ENCODE peak calls at places on chromosomes 7 and 10, in four cellular contexts. S is fibroblast of lung, H is stomach, Y is PC-3. Z is an unnamed sample. For H3K9me3, the result is how much of the 10 kb centered on the place peaks cover.

GRCh38 chr7:129952164-129952652 is 552 bp downstream of the UBE2H start:
- DNase-seq in H (peak), Y (peak), S (no peak), Z (peak)

GRCh38 chr7:76303057-76303828 is 770 bp downstream of the HSPB1 start:
- DNase-seq in Y (peak), S (peak), H (peak), Z (peak)

GRCh38 chr7:98514211-98515150 is 102.6 kb upstream of the NPTX2 start:
- DNase-seq in H (no peak), S (no peak), Y (no peak), Z (no peak)

GRCh38 chr7:8597565-8597964 is 164.2 kb downstream of the NXPH1 start:
- DNase-seq in H (no peak), S (no peak), Y (no peak), Z (no peak)

GRCh38 chr10:14758994-14759664 is 15.6 kb downstream of the FAM107B start:
- DNase-seq in Y (peak), S (no peak), H (peak), Z (no peak)

GRCh38 chr10:78756604-78757442 is 311.9 kb upstream of the ZMIZ1 start:
- DNase-seq in Y (peak), H (peak), S (peak), Z (peak)

GRCh38 chr7:98418636-98419315 is 17.9 kb upstream of the BAIAP2L1 start:
- DNase-seq in H (peak), S (peak), Y (peak), Z (no peak)

GRCh38 chr7:44634187-44634838 is 27.9 kb downstream of the OGDH start:
- DNase-seq in Y (no peak), H (peak), S (no peak), Z (no peak)

GRCh38 chr7:116769541-116769940 is 92.8 kb upstream of the CAPZA2 start:
- DNase-seq in S (no peak), H (no peak), Y (no peak), Z (no peak)

GRCh38 chr7:49174396-49174795 is 250.0 kb downstream of the CDC14C start:
- DNase-seq in H (no peak), S (no peak), Y (peak), Z (no peak)

GRCh38 chr7:90595801-90596683 is at the start of gene CDK14:
- DNase-seq in H (peak), Y (peak), S (peak), Z (peak)

GRCh38 chr10:132619927-132620326 is 82.3 kb downstream of the INPP5A start:
- DNase-seq in S (no peak), H (no peak), Y (no peak), Z (no peak)
- H3K9me3 ChIP-seq in S (under half), H (under half), Y (under half), Z (under half)

GRCh38 chr10:88092975-88093374 is 229.6 kb downstream of the PTEN start:
- DNase-seq in H (peak), Y (no peak), S (no peak), Z (no peak)

GRCh38 chr10:88089498-88089897 is 226.1 kb downstream of the PTEN start:
- DNase-seq in Y (no peak), H (peak), S (no peak), Z (no peak)

GRCh38 chr10:88092265-88092664 is 228.8 kb downstream of the PTEN start:
- DNase-seq in Y (no peak), H (no peak), S (no peak), Z (no peak)

GRCh38 chr10:88090568-88091214 is 227.3 kb downstream of the PTEN start:
- DNase-seq in H (no peak), Y (no peak), S (no peak), Z (no peak)

GRCh38 chr10:88091490-88092061 is 228.2 kb downstream of the PTEN start:
- DNase-seq in S (no peak), Y (no peak), H (peak), Z (peak)
- TF ChIP-seq CTCF in S (no peak), Y (no peak), H (no peak), Z (no peak)

GRCh38 chr7:131546126-131546525 is 10.3 kb downstream of the PODXL start:
- DNase-seq in Y (no peak), H (peak), S (no peak), Z (no peak)
- H3K4me3 ChIP-seq in Y (no peak), H (no peak), S (no peak), Z (peak)

GRCh38 chr7:138433583-138434437 is 26.2 kb upstream of the TRIM24 start:
- DNase-seq in S (no peak), Y (peak), H (no peak), Z (no peak)

GRCh38 chr7:138434458-138435093 is 25.5 kb upstream of the TRIM24 start:
- DNase-seq in Y (peak), S (no peak), H (no peak), Z (no peak)

GRCh38 chr7:138435231-138435919 is 24.7 kb upstream of the TRIM24 start:
- DNase-seq in Y (peak), H (no peak), S (no peak), Z (no peak)

GRCh38 chr7:138429577-138430250 is 30.3 kb upstream of the TRIM24 start:
- DNase-seq in S (no peak), H (no peak), Y (peak), Z (no peak)

DNA sequence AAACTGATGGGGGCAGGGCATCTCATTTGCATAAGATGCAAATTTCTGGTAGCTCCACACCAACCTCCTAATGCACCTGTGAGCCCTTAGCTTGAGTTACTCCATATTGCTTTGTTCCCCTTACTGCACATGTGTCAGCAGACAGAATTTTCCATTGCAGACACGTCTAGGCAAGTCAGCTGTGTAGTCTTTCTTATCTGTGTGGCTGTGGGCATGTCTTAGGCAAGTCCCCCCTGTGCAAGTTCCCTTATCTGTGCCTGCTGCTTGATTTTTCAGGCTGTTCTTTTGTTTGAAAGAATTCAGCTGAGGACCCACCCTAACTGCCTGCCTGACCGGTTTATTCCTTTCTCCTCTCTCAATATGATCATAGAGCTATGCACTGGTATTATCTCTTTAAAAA is 28.5 kb upstream of the TRIM24 start:
- DNase-seq in S (no peak), Y (no peak), H (no peak), Z (no peak)
- H3K9me3 ChIP-seq in S (under half), Y (under half), H (under half), Z (under half)

GRCh38 chr10:98314577-98315284 is 46.7 kb upstream of the LOXL4 start:
- DNase-seq in H (peak), S (peak), Y (peak), Z (no peak)

GRCh38 chr10:98313598-98313997 is 45.6 kb upstream of the LOXL4 start:
- DNase-seq in S (no peak), H (no peak), Y (no peak), Z (no peak)

GRCh38 chr10:98310721-98311120 is 42.7 kb upstream of the LOXL4 start:
- DNase-seq in S (no peak), Y (no peak), H (no peak), Z (no peak)

GRCh38 chr10:98312349-98312748 is 44.4 kb upstream of the LOXL4 start:
- DNase-seq in H (no peak), S (no peak), Y (no peak), Z (no peak)

DNA sequence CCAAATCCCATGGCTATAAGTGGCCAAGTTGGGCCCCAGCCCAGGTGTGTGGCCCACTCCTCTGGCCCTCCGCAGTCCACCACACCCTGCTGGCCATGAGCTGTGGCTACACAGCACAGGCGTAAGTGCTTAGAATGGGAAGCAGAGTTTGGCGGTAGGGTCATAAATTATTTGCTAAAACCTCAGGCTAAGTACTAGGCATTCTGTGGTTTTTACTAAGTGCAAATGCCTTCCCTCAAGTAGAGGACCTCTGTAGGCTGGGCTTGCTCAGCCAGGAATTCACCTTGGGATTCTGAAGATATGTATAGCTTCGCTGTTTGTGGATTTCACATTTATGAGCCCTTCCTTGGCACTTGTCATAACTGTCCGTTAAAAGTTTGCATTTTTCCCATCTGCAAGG is 44.8 kb upstream of the LOXL4 start:
- DNase-seq in Y (no peak), H (no peak), S (no peak), Z (no peak)
- TF ChIP-seq CTCF in Y (no peak), H (no peak), S (no peak), Z (no peak)

GRCh38 chr10:89302628-89303027 is 782 bp downstream of the IFIT2 start:
- DNase-seq in Y (peak), S (no peak), H (no peak), Z (no peak)
- H3K4me3 ChIP-seq in Y (peak), S (peak), H (peak), Z (peak)

DNA sequence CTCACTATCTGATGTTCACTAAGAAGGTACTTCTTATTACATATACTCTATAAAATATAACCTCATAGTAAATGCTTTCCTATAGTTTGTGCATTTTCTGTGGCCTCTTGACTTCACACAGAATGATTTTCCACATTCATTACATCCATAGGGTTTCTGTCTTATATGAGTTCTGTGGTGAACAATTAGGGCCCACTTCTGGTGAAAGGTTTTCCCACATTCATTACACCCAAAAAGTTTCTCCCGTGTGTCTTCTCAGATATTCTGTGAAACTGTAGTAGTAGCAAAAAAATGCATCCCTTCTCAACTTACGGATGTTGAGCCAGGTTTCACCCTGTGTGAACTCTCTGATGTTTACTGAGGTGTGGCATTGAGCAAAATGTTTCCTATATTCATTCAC is 119.3 kb downstream of the ZNF33B start:
- DNase-seq in H (no peak), S (no peak), Y (no peak), Z (no peak)
- H3K9me3 ChIP-seq in H (half or more), S (under half), Y (half or more), Z (half or more)

GRCh38 chr7:65001291-65001814 is 5.1 kb downstream of the ERV3-1 start:
- DNase-seq in H (no peak), Y (no peak), S (no peak), Z (no peak)
- TF ChIP-seq CTCF in H (no peak), Y (no peak), S (no peak), Z (no peak)

DNA sequence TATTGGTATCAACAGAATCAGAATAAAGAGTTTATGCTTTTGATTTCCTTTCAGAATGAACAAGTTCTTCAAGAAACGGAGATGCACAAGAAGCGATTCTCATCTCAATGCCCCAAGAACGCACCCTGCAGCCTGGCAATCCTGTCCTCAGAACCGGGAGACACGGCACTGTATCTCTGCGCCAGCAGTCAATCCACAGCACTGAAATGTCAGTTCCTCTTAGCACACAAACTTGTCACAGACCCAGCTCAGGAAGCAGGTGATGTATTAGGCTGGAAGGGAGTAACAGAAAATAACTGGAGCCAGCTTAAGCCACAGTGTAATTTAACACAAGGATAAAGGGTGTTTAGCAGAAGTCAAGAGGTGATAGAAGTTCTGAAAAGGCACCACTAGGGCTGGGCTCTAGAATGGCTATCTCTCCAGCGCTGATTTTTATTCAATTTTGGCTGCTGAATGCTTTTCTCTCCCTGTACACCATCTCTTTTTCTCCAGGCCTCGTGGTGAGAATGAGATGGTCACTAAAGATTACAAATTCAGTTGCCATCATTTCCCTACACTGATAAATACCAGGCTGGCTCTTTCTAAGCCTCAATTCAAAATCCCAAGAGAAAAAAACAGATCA is 102.9 kb upstream of the PRSS1 start:
- DNase-seq in H (no peak), Y (no peak), S (no peak), Z (no peak)
- H3K4me3 ChIP-seq in H (no peak), Y (no peak), S (no peak), Z (no peak)

GRCh38 chr10:131387018-131387529 is 75.6 kb upstream of the TCERG1L start:
- DNase-seq in S (no peak), Y (no peak), H (no peak), Z (no peak)
- H3K9me3 ChIP-seq in S (under half), Y (under half), H (under half), Z (under half)

Z was measured in lower lobe of right lung.